ENCODE peak calls at places on chromosomes 11 and 22, in eight cellular contexts. One of them, this sample, is unnamed.

GRCh38 chr11:72648737-72649136 is 25.5 kb downstream of the PDE2A start:
- DNase-seq in AG10803: no peak
- DNase-seq in endodermal cell: no peak
- DNase-seq in Calu3: no peak
- DNase-seq in HCT116: no peak
- DNase-seq in fibroblast of pulmonary artery: no peak
- DNase-seq in heart left ventricle: no peak
- DNase-seq in B cell: no peak
- DNase-seq in this sample: no peak

GRCh38 chr11:12113294-12113693 is 2.9 kb downstream of the MICAL2 start:
- DNase-seq in AG10803: no peak
- DNase-seq in Calu3: no peak
- DNase-seq in fibroblast of pulmonary artery: peak; percentile 57
- DNase-seq in HCT116: no peak
- DNase-seq in B cell: no peak
- DNase-seq in endodermal cell: no peak
- DNase-seq in heart left ventricle: no peak
- DNase-seq in this sample: peak; percentile 44

GRCh38 chr11:105000167-105000566 is 22.8 kb downstream of the CASP5 start:
- DNase-seq in endodermal cell: peak; percentile 53
- DNase-seq in fibroblast of pulmonary artery: peak; percentile 11
- DNase-seq in B cell: no peak
- DNase-seq in HCT116: peak; percentile 37
- DNase-seq in heart left ventricle: no peak
- DNase-seq in AG10803: peak; percentile 5
- DNase-seq in Calu3: peak; percentile 23
- DNase-seq in this sample: no peak

GRCh38 chr11:68749501-68750196 is 1.7 kb downstream of the TESMIN start:
- DNase-seq in endodermal cell: peak; percentile 67
- DNase-seq in HCT116: no peak
- DNase-seq in heart left ventricle: no peak
- DNase-seq in fibroblast of pulmonary artery: peak; percentile 20
- DNase-seq in Calu3: no peak
- DNase-seq in B cell: no peak
- DNase-seq in AG10803: no peak
- DNase-seq in this sample: peak; percentile 32

GRCh38 chr22:32413715-32414114 is 1.7 kb upstream of the RTCB start:
- DNase-seq in B cell: no peak
- DNase-seq in heart left ventricle: no peak
- DNase-seq in AG10803: peak; percentile 13
- DNase-seq in HCT116: peak; percentile 27
- DNase-seq in Calu3: no peak
- DNase-seq in endodermal cell: no peak
- DNase-seq in fibroblast of pulmonary artery: peak; percentile 45
- DNase-seq in this sample: peak; percentile 33

GRCh38 chr11:124920870-124921609 is 2.0 kb downstream of the HEPN1 start:
- DNase-seq in Calu3: no peak
- DNase-seq in heart left ventricle: peak; percentile 91
- DNase-seq in B cell: peak; percentile 56
- DNase-seq in fibroblast of pulmonary artery: peak; percentile 68
- DNase-seq in endodermal cell: peak; percentile 93
- DNase-seq in AG10803: peak; percentile 56
- DNase-seq in HCT116: no peak
- DNase-seq in this sample: peak; percentile 58

GRCh38 chr22:42863349-42863911 is 6.4 kb upstream of the ARFGAP3 start:
- DNase-seq in endodermal cell: no peak
- DNase-seq in HCT116: peak; percentile 43
- DNase-seq in AG10803: peak; percentile 91
- DNase-seq in fibroblast of pulmonary artery: peak; percentile 74
- DNase-seq in B cell: peak; percentile 43
- DNase-seq in heart left ventricle: no peak
- DNase-seq in Calu3: peak; percentile 43
- DNase-seq in this sample: peak; percentile 95

GRCh38 chr11:97398246-97398645 is 1008.4 kb downstream of the JRKL start:
- DNase-seq in B cell: no peak
- DNase-seq in fibroblast of pulmonary artery: no peak
- DNase-seq in HCT116: no peak
- DNase-seq in endodermal cell: no peak
- DNase-seq in AG10803: no peak
- DNase-seq in Calu3: no peak
- DNase-seq in heart left ventricle: no peak
- DNase-seq in this sample: peak; percentile 33

GRCh38 chr11:67392182-67392715 is 463 bp downstream of the RAD9A start:
- DNase-seq in AG10803: no peak
- DNase-seq in B cell: no peak
- DNase-seq in fibroblast of pulmonary artery: no peak
- DNase-seq in HCT116: no peak
- DNase-seq in heart left ventricle: no peak
- DNase-seq in endodermal cell: no peak
- DNase-seq in Calu3: no peak
- DNase-seq in this sample: no peak

GRCh38 chr11:46896719-46897406 is 21.5 kb downstream of the LRP4 start:
- DNase-seq in AG10803: peak; percentile 39
- DNase-seq in endodermal cell: no peak
- DNase-seq in Calu3: peak; percentile 22
- DNase-seq in fibroblast of pulmonary artery: peak; percentile 61
- DNase-seq in HCT116: peak; percentile 12
- DNase-seq in heart left ventricle: no peak
- DNase-seq in B cell: no peak
- DNase-seq in this sample: peak; percentile 33

GRCh38 chr11:67022341-67022933 is 497 bp upstream of the SYT12 start:
- DNase-seq in B cell: no peak
- DNase-seq in Calu3: peak; percentile 87
- DNase-seq in AG10803: no peak
- DNase-seq in endodermal cell: no peak
- DNase-seq in fibroblast of pulmonary artery: peak; percentile 68
- DNase-seq in HCT116: peak; percentile 75
- DNase-seq in heart left ventricle: no peak
- DNase-seq in this sample: peak; percentile 41

GRCh38 chr11:64971421-64972233 is at the start of gene MAJIN:
- DNase-seq in HCT116: no peak
- DNase-seq in B cell: peak; percentile 91
- DNase-seq in Calu3: peak; percentile 62
- DNase-seq in AG10803: peak; percentile 43
- DNase-seq in fibroblast of pulmonary artery: peak; percentile 81
- DNase-seq in endodermal cell: peak; percentile 91
- DNase-seq in heart left ventricle: peak; percentile 97
- DNase-seq in this sample: peak; percentile 62

GRCh38 chr11:91299980-91300379 is 924.6 kb upstream of the FAT3 start:
- DNase-seq in HCT116: no peak
- DNase-seq in Calu3: peak; percentile 1
- DNase-seq in B cell: no peak
- DNase-seq in heart left ventricle: no peak
- DNase-seq in endodermal cell: no peak
- DNase-seq in AG10803: no peak
- DNase-seq in fibroblast of pulmonary artery: peak; percentile 21
- DNase-seq in this sample: peak; percentile 60

GRCh38 chr11:100484948-100485347 is 202.1 kb upstream of the ARHGAP42 start:
- DNase-seq in B cell: no peak
- DNase-seq in fibroblast of pulmonary artery: no peak
- DNase-seq in Calu3: no peak
- DNase-seq in AG10803: no peak
- DNase-seq in heart left ventricle: no peak
- DNase-seq in endodermal cell: no peak
- DNase-seq in HCT116: no peak
- DNase-seq in this sample: no peak

GRCh38 chr22:39306456-39307361 is 12.7 kb downstream of the RPL3 start:
- DNase-seq in heart left ventricle: peak; percentile 68
- DNase-seq in B cell: no peak
- DNase-seq in AG10803: no peak
- DNase-seq in fibroblast of pulmonary artery: no peak
- DNase-seq in HCT116: no peak
- DNase-seq in Calu3: peak; percentile 62
- DNase-seq in endodermal cell: peak; percentile 88
- DNase-seq in this sample: no peak

GRCh38 chr22:39311592-39312400 is 7.6 kb downstream of the RPL3 start:
- DNase-seq in B cell: no peak
- DNase-seq in fibroblast of pulmonary artery: no peak
- DNase-seq in endodermal cell: peak; percentile 80
- DNase-seq in AG10803: no peak
- DNase-seq in Calu3: no peak
- DNase-seq in heart left ventricle: peak; percentile 47
- DNase-seq in HCT116: no peak
- DNase-seq in this sample: no peak

GRCh38 chr22:39308614-39309363 is 10.6 kb downstream of the RPL3 start:
- DNase-seq in B cell: no peak
- DNase-seq in HCT116: peak; percentile 92
- DNase-seq in heart left ventricle: peak; percentile 81
- DNase-seq in Calu3: peak; percentile 79
- DNase-seq in fibroblast of pulmonary artery: peak; percentile 96
- DNase-seq in endodermal cell: peak; percentile 74
- DNase-seq in AG10803: peak; percentile 95
- DNase-seq in this sample: peak; percentile 96

GRCh38 chr22:39309881-39310714 is 9.3 kb downstream of the RPL3 start:
- DNase-seq in heart left ventricle: peak; percentile 28
- DNase-seq in HCT116: no peak
- DNase-seq in AG10803: peak; percentile 60
- DNase-seq in B cell: no peak
- DNase-seq in Calu3: no peak
- DNase-seq in endodermal cell: no peak
- DNase-seq in fibroblast of pulmonary artery: peak; percentile 63
- DNase-seq in this sample: no peak

DNA sequence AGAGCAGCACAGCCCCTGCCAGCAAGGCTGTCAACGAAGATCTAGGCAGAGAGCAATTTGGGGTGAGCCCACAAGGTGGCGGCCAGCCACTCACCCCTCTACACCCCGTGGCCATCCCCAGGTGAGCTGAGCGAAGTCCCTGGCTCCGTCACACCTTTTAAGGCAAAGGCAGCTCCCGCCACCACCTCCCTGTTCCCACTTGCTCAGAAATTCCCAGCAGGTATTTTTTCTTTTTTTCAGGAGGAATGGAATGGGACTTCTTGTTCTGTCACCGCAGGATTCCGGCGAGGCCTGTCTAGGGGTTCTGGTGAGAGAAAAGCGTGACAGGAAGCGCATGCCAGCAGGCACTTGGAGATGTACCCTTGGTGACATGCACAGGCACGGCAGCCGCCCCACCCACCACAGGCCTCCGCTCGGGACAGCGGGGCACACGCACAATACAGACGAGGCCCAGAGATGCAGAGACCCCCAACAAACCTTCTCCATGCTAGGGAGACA is 10.0 kb downstream of the RPL3 start:
- DNase-seq in B cell: no peak
- DNase-seq in heart left ventricle: peak; percentile 59
- DNase-seq in HCT116: no peak
- DNase-seq in endodermal cell: peak; percentile 86
- DNase-seq in AG10803: peak; percentile 77
- DNase-seq in fibroblast of pulmonary artery: no peak
- DNase-seq in Calu3: peak; percentile 57
- DNase-seq in this sample: no peak
- TF ChIP-seq CTCF in B cell: no peak
- TF ChIP-seq CTCF in heart left ventricle: no peak
- TF ChIP-seq CTCF in HCT116: peak; percentile 43
- TF ChIP-seq CTCF in endodermal cell: peak; percentile 49
- TF ChIP-seq CTCF in AG10803: peak; percentile 41
- TF ChIP-seq CTCF in fibroblast of pulmonary artery: peak; percentile 23
- TF ChIP-seq CTCF in Calu3: peak; percentile 65
- TF ChIP-seq CTCF in this sample: peak; percentile 20

GRCh38 chr11:129364143-129364654 is 11.4 kb upstream of the BARX2 start:
- DNase-seq in AG10803: peak; percentile 76
- DNase-seq in endodermal cell: peak; percentile 96
- DNase-seq in Calu3: peak; percentile 88
- DNase-seq in heart left ventricle: peak; percentile 86
- DNase-seq in fibroblast of pulmonary artery: peak; percentile 88
- DNase-seq in B cell: peak; percentile 59
- DNase-seq in HCT116: peak; percentile 85
- DNase-seq in this sample: peak; percentile 83
- TF ChIP-seq CTCF in AG10803: peak; percentile 100
- TF ChIP-seq CTCF in endodermal cell: peak; percentile 100
- TF ChIP-seq CTCF in Calu3: peak; percentile 92
- TF ChIP-seq CTCF in heart left ventricle: peak; percentile 96
- TF ChIP-seq CTCF in fibroblast of pulmonary artery: no peak
- TF ChIP-seq CTCF in B cell: peak; percentile 80
- TF ChIP-seq CTCF in HCT116: peak; percentile 100
- TF ChIP-seq CTCF in this sample: peak; percentile 100

GRCh38 chr11:83573097-83573496 is 286.9 kb upstream of the CCDC90B start:
- DNase-seq in fibroblast of pulmonary artery: peak; percentile 7
- DNase-seq in HCT116: no peak
- DNase-seq in Calu3: no peak
- DNase-seq in AG10803: peak; percentile 71
- DNase-seq in B cell: no peak
- DNase-seq in heart left ventricle: no peak
- DNase-seq in endodermal cell: no peak
- DNase-seq in this sample: no peak

GRCh38 chr11:83572521-83572920 is 286.4 kb upstream of the CCDC90B start:
- DNase-seq in HCT116: no peak
- DNase-seq in endodermal cell: no peak
- DNase-seq in fibroblast of pulmonary artery: no peak
- DNase-seq in AG10803: peak; percentile 29
- DNase-seq in B cell: no peak
- DNase-seq in Calu3: no peak
- DNase-seq in heart left ventricle: no peak
- DNase-seq in this sample: no peak

GRCh38 chr11:83568474-83568873 is 282.3 kb upstream of the CCDC90B start:
- DNase-seq in AG10803: no peak
- DNase-seq in B cell: no peak
- DNase-seq in HCT116: no peak
- DNase-seq in heart left ventricle: no peak
- DNase-seq in endodermal cell: no peak
- DNase-seq in fibroblast of pulmonary artery: no peak
- DNase-seq in Calu3: no peak
- DNase-seq in this sample: no peak

GRCh38 chr11:83569134-83569805 is 283.1 kb upstream of the CCDC90B start:
- DNase-seq in heart left ventricle: no peak
- DNase-seq in fibroblast of pulmonary artery: no peak
- DNase-seq in AG10803: no peak
- DNase-seq in HCT116: no peak
- DNase-seq in endodermal cell: no peak
- DNase-seq in B cell: no peak
- DNase-seq in Calu3: no peak
- DNase-seq in this sample: no peak

GRCh38 chr11:83571301-83571700 is 285.1 kb upstream of the CCDC90B start:
- DNase-seq in AG10803: peak; percentile 67
- DNase-seq in fibroblast of pulmonary artery: peak; percentile 6
- DNase-seq in Calu3: no peak
- DNase-seq in endodermal cell: no peak
- DNase-seq in heart left ventricle: no peak
- DNase-seq in HCT116: no peak
- DNase-seq in B cell: no peak
- DNase-seq in this sample: no peak
- TF ChIP-seq CTCF in AG10803: no peak
- TF ChIP-seq CTCF in fibroblast of pulmonary artery: no peak
- TF ChIP-seq CTCF in Calu3: no peak
- TF ChIP-seq CTCF in endodermal cell: no peak
- TF ChIP-seq CTCF in heart left ventricle: no peak
- TF ChIP-seq CTCF in HCT116: no peak
- TF ChIP-seq CTCF in B cell: no peak
- TF ChIP-seq CTCF in this sample: no peak

GRCh38 chr11:129230006-129230405 is 37.9 kb upstream of the ARHGAP32 start:
- DNase-seq in AG10803: peak; percentile 5
- DNase-seq in heart left ventricle: no peak
- DNase-seq in Calu3: no peak
- DNase-seq in B cell: no peak
- DNase-seq in endodermal cell: no peak
- DNase-seq in HCT116: no peak
- DNase-seq in fibroblast of pulmonary artery: peak; percentile 49
- DNase-seq in this sample: peak; percentile 34
- TF ChIP-seq CTCF in AG10803: peak; percentile 21
- TF ChIP-seq CTCF in heart left ventricle: peak; percentile 24
- TF ChIP-seq CTCF in Calu3: no peak
- TF ChIP-seq CTCF in B cell: no peak
- TF ChIP-seq CTCF in endodermal cell: peak; percentile 21
- TF ChIP-seq CTCF in HCT116: no peak
- TF ChIP-seq CTCF in fibroblast of pulmonary artery: no peak
- TF ChIP-seq CTCF in this sample: no peak

This sample was measured in astrocyte of the spinal cord.